ENCODE peak calls at places on chromosomes 16 and 17, in eight cellular contexts. One of them, this sample, is unnamed.

GRCh38 chr16:85613609-85614337 is 651 bp downstream of the GSE1 start:
- DNase-seq in choroid plexus epithelial cell: no peak
- DNase-seq in ovary: peak
- DNase-seq in AG10803: no peak
- DNase-seq in fibroblast of lung: peak
- DNase-seq in psoas muscle: peak
- DNase-seq in uterus: peak
- DNase-seq in dorsolateral prefrontal cortex: no peak
- DNase-seq in this sample: peak

GRCh38 chr17:45841883-45842525 is 2.7 kb upstream of the SPPL2C start:
- DNase-seq in choroid plexus epithelial cell: peak
- DNase-seq in ovary: no peak
- DNase-seq in AG10803: peak
- DNase-seq in fibroblast of lung: peak
- DNase-seq in psoas muscle: no peak
- DNase-seq in uterus: no peak
- DNase-seq in dorsolateral prefrontal cortex: no peak
- DNase-seq in this sample: no peak

GRCh38 chr17:78556812-78557211 is 20.4 kb downstream of the DNAH17 start:
- DNase-seq in choroid plexus epithelial cell: no peak
- DNase-seq in ovary: no peak
- DNase-seq in AG10803: no peak
- DNase-seq in fibroblast of lung: no peak
- DNase-seq in psoas muscle: no peak
- DNase-seq in uterus: no peak
- DNase-seq in dorsolateral prefrontal cortex: no peak
- DNase-seq in this sample: no peak

GRCh38 chr17:49515196-49515770 is 20.2 kb downstream of the NGFR start:
- DNase-seq in choroid plexus epithelial cell: peak
- DNase-seq in ovary: peak
- DNase-seq in AG10803: peak
- DNase-seq in fibroblast of lung: peak
- DNase-seq in psoas muscle: peak
- DNase-seq in uterus: peak
- DNase-seq in dorsolateral prefrontal cortex: peak
- DNase-seq in this sample: peak

GRCh38 chr17:45729284-45729907 is 54.7 kb upstream of the CRHR1 start:
- DNase-seq in choroid plexus epithelial cell: no peak
- DNase-seq in ovary: no peak
- DNase-seq in AG10803: no peak
- DNase-seq in fibroblast of lung: no peak
- DNase-seq in psoas muscle: no peak
- DNase-seq in uterus: no peak
- DNase-seq in dorsolateral prefrontal cortex: no peak
- DNase-seq in this sample: no peak

GRCh38 chr16:80150978-80151705 is 389.7 kb upstream of the DYNLRB2 start:
- DNase-seq in choroid plexus epithelial cell: no peak
- DNase-seq in ovary: no peak
- DNase-seq in AG10803: peak
- DNase-seq in fibroblast of lung: no peak
- DNase-seq in psoas muscle: no peak
- DNase-seq in uterus: no peak
- DNase-seq in dorsolateral prefrontal cortex: no peak
- DNase-seq in this sample: no peak

GRCh38 chr16:57354311-57354710 is 4.3 kb upstream of the CCL22 start:
- DNase-seq in choroid plexus epithelial cell: no peak
- DNase-seq in ovary: no peak
- DNase-seq in AG10803: no peak
- DNase-seq in fibroblast of lung: no peak
- DNase-seq in psoas muscle: no peak
- DNase-seq in uterus: no peak
- DNase-seq in dorsolateral prefrontal cortex: no peak
- DNase-seq in this sample: peak

GRCh38 chr16:85593503-85594195 is 19.5 kb upstream of the GSE1 start:
- DNase-seq in choroid plexus epithelial cell: no peak
- DNase-seq in ovary: no peak
- DNase-seq in AG10803: no peak
- DNase-seq in fibroblast of lung: no peak
- DNase-seq in psoas muscle: no peak
- DNase-seq in uterus: no peak
- DNase-seq in dorsolateral prefrontal cortex: no peak
- DNase-seq in this sample: no peak

GRCh38 chr17:62913971-62914370 is 52.1 kb upstream of the TANC2 start:
- DNase-seq in choroid plexus epithelial cell: no peak
- DNase-seq in ovary: no peak
- DNase-seq in AG10803: no peak
- DNase-seq in fibroblast of lung: no peak
- DNase-seq in psoas muscle: no peak
- DNase-seq in uterus: no peak
- DNase-seq in dorsolateral prefrontal cortex: no peak
- DNase-seq in this sample: no peak

GRCh38 chr17:4516740-4517139 is 18.1 kb downstream of the SPNS2 start:
- DNase-seq in choroid plexus epithelial cell: peak
- DNase-seq in ovary: no peak
- DNase-seq in AG10803: no peak
- DNase-seq in fibroblast of lung: peak
- DNase-seq in psoas muscle: no peak
- DNase-seq in uterus: no peak
- DNase-seq in dorsolateral prefrontal cortex: no peak
- DNase-seq in this sample: no peak

GRCh38 chr17:2924211-2924610 is 128.0 kb downstream of the RAP1GAP2 start:
- DNase-seq in choroid plexus epithelial cell: peak
- DNase-seq in ovary: no peak
- DNase-seq in AG10803: no peak
- DNase-seq in fibroblast of lung: peak
- DNase-seq in psoas muscle: no peak
- DNase-seq in uterus: no peak
- DNase-seq in dorsolateral prefrontal cortex: no peak
- DNase-seq in this sample: peak

GRCh38 chr17:75135452-75135851 is 3.9 kb upstream of the NT5C start:
- DNase-seq in choroid plexus epithelial cell: no peak
- DNase-seq in ovary: no peak
- DNase-seq in AG10803: no peak
- DNase-seq in fibroblast of lung: no peak
- DNase-seq in psoas muscle: no peak
- DNase-seq in uterus: no peak
- DNase-seq in dorsolateral prefrontal cortex: no peak
- DNase-seq in this sample: no peak

GRCh38 chr16:19776147-19776546 is 58.1 kb downstream of the IQCK start:
- DNase-seq in choroid plexus epithelial cell: no peak
- DNase-seq in ovary: no peak
- DNase-seq in AG10803: no peak
- DNase-seq in fibroblast of lung: no peak
- DNase-seq in psoas muscle: no peak
- DNase-seq in uterus: no peak
- DNase-seq in dorsolateral prefrontal cortex: no peak
- DNase-seq in this sample: no peak

GRCh38 chr17:21233581-21234337 is 19.5 kb downstream of the NATD1 start:
- DNase-seq in choroid plexus epithelial cell: no peak
- DNase-seq in ovary: no peak
- DNase-seq in AG10803: no peak
- DNase-seq in fibroblast of lung: no peak
- DNase-seq in psoas muscle: no peak
- DNase-seq in uterus: no peak
- DNase-seq in dorsolateral prefrontal cortex: no peak
- DNase-seq in this sample: no peak

GRCh38 chr17:37706446-37706845 is 38.4 kb downstream of the HNF1B start:
- DNase-seq in choroid plexus epithelial cell: peak
- DNase-seq in ovary: no peak
- DNase-seq in AG10803: peak
- DNase-seq in fibroblast of lung: no peak
- DNase-seq in psoas muscle: no peak
- DNase-seq in uterus: no peak
- DNase-seq in dorsolateral prefrontal cortex: no peak
- DNase-seq in this sample: no peak

GRCh38 chr16:138049-138417 is 440 bp downstream of the NPRL3 start:
- DNase-seq in choroid plexus epithelial cell: peak
- DNase-seq in ovary: peak
- DNase-seq in AG10803: peak
- DNase-seq in fibroblast of lung: no peak
- DNase-seq in psoas muscle: peak
- DNase-seq in uterus: peak
- DNase-seq in dorsolateral prefrontal cortex: no peak
- DNase-seq in this sample: peak

GRCh38 chr16:24838554-24839266 is 7.1 kb upstream of the SLC5A11 start:
- DNase-seq in choroid plexus epithelial cell: peak
- DNase-seq in ovary: no peak
- DNase-seq in AG10803: peak
- DNase-seq in fibroblast of lung: peak
- DNase-seq in psoas muscle: no peak
- DNase-seq in uterus: no peak
- DNase-seq in dorsolateral prefrontal cortex: peak
- DNase-seq in this sample: peak

GRCh38 chr17:76370261-76370993 is 14.0 kb upstream of the SPHK1 start:
- DNase-seq in choroid plexus epithelial cell: peak
- DNase-seq in ovary: peak
- DNase-seq in AG10803: peak
- DNase-seq in fibroblast of lung: peak
- DNase-seq in psoas muscle: peak
- DNase-seq in uterus: peak
- DNase-seq in dorsolateral prefrontal cortex: no peak
- DNase-seq in this sample: peak

GRCh38 chr17:31404028-31404949 is 12.8 kb downstream of the RAB11FIP4 start:
- DNase-seq in choroid plexus epithelial cell: no peak
- DNase-seq in ovary: no peak
- DNase-seq in AG10803: no peak
- DNase-seq in fibroblast of lung: no peak
- DNase-seq in psoas muscle: no peak
- DNase-seq in uterus: no peak
- DNase-seq in dorsolateral prefrontal cortex: no peak
- DNase-seq in this sample: no peak

GRCh38 chr17:76772842-76773521 is 35.1 kb downstream of the MFSD11 start:
- DNase-seq in choroid plexus epithelial cell: peak
- DNase-seq in ovary: no peak
- DNase-seq in AG10803: peak
- DNase-seq in fibroblast of lung: peak
- DNase-seq in psoas muscle: no peak
- DNase-seq in uterus: peak
- DNase-seq in dorsolateral prefrontal cortex: no peak
- DNase-seq in this sample: peak

GRCh38 chr17:76740329-76741118 is 2.6 kb downstream of the MFSD11 start:
- DNase-seq in choroid plexus epithelial cell: peak
- DNase-seq in ovary: no peak
- DNase-seq in AG10803: no peak
- DNase-seq in fibroblast of lung: peak
- DNase-seq in psoas muscle: no peak
- DNase-seq in uterus: no peak
- DNase-seq in dorsolateral prefrontal cortex: no peak
- DNase-seq in this sample: peak

GRCh38 chr16:87288753-87289362 is 28.3 kb downstream of the C16orf95 start:
- DNase-seq in choroid plexus epithelial cell: peak
- DNase-seq in ovary: no peak
- DNase-seq in AG10803: peak
- DNase-seq in fibroblast of lung: peak
- DNase-seq in psoas muscle: no peak
- DNase-seq in uterus: no peak
- DNase-seq in dorsolateral prefrontal cortex: no peak
- DNase-seq in this sample: no peak
- H3K4me3 ChIP-seq in choroid plexus epithelial cell: no peak
- H3K4me3 ChIP-seq in ovary: no peak
- H3K4me3 ChIP-seq in AG10803: no peak
- H3K4me3 ChIP-seq in fibroblast of lung: no peak
- H3K4me3 ChIP-seq in psoas muscle: no peak
- H3K4me3 ChIP-seq in uterus: no peak
- H3K4me3 ChIP-seq in dorsolateral prefrontal cortex: no peak
- H3K4me3 ChIP-seq in this sample: no peak

GRCh38 chr16:88966986-88967799 is 9.8 kb downstream of the CBFA2T3 start:
- DNase-seq in choroid plexus epithelial cell: no peak
- DNase-seq in ovary: no peak
- DNase-seq in AG10803: no peak
- DNase-seq in fibroblast of lung: no peak
- DNase-seq in psoas muscle: peak
- DNase-seq in uterus: no peak
- DNase-seq in dorsolateral prefrontal cortex: no peak
- DNase-seq in this sample: no peak
- H3K4me3 ChIP-seq in choroid plexus epithelial cell: no peak
- H3K4me3 ChIP-seq in ovary: no peak
- H3K4me3 ChIP-seq in AG10803: no peak
- H3K4me3 ChIP-seq in fibroblast of lung: no peak
- H3K4me3 ChIP-seq in psoas muscle: no peak
- H3K4me3 ChIP-seq in uterus: no peak
- H3K4me3 ChIP-seq in dorsolateral prefrontal cortex: no peak
- H3K4me3 ChIP-seq in this sample: no peak

DNA sequence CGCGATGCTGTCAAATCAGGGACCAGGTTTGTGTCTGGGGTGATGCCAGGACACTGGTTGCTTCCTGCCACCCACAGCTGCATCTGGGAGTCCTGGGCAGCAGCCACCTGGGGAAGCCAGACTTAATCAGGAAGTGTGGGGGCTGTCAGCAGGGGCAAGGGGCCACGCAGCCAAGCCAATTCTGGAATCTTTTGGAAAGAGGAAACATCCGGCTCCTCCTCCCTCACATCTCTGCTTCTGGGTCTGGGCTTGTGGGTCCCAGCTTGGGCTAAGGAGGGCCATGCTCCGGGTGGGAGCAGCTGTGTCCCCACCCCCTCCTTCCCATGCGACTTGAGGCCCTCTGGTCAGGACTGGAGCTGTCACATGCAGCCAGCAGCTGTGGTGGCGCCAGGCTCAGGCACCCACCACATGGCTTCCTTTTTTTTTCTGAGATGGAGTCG is 37.0 kb upstream of the CCDC182 start:
- DNase-seq in choroid plexus epithelial cell: no peak
- DNase-seq in ovary: no peak
- DNase-seq in AG10803: no peak
- DNase-seq in fibroblast of lung: no peak
- DNase-seq in psoas muscle: no peak
- DNase-seq in uterus: no peak
- DNase-seq in dorsolateral prefrontal cortex: no peak
- DNase-seq in this sample: no peak
- H3K4me3 ChIP-seq in choroid plexus epithelial cell: no peak
- H3K4me3 ChIP-seq in ovary: no peak
- H3K4me3 ChIP-seq in AG10803: no peak
- H3K4me3 ChIP-seq in fibroblast of lung: no peak
- H3K4me3 ChIP-seq in psoas muscle: peak
- H3K4me3 ChIP-seq in uterus: no peak
- H3K4me3 ChIP-seq in dorsolateral prefrontal cortex: no peak
- H3K4me3 ChIP-seq in this sample: no peak

DNA sequence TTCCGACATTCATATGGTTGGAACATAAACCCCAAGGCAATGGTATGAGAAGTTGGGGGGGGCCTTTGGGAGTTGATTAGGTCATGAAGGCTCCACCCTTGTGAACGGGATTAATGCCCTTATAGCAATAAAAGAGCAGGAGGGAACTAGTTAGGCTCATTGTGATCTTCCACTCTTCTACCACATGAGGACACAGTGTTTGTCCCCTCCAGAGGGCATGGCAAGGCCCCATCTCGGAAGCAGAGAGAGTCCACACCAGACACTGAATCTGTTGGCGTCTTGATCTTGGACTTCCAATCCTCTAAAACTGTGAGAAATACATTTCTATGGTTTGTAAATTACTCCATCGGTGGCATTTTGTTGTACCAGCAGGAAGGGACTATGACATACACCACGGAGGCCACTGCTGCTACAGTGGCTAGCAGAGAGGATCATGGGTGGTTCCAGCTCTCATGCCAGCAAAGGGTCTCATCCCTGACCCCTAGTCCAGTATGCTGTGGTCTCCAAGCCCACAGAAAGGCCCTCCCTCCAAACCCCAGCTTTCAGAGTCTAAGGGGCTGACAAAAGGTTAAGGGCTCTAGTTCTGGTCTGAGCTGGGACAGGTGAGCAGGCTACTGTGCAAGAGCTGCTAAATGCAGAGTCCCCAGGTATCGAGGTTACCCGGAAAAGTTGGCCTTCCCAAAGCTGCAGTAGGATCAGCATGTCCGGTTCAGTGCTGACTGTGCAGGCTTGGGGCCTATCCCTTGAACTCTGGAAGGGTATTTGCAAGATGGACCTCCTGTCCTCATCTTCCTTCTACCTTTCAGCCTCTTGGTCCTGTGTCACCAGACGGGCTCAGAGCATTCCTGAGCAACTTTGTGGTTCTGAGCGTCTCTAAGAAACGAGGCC is 12.2 kb downstream of the CCR7 start:
- DNase-seq in choroid plexus epithelial cell: no peak
- DNase-seq in ovary: peak
- DNase-seq in AG10803: no peak
- DNase-seq in fibroblast of lung: no peak
- DNase-seq in psoas muscle: peak
- DNase-seq in uterus: peak
- DNase-seq in dorsolateral prefrontal cortex: peak
- DNase-seq in this sample: no peak
- H3K4me3 ChIP-seq in choroid plexus epithelial cell: no peak
- H3K4me3 ChIP-seq in ovary: no peak
- H3K4me3 ChIP-seq in AG10803: no peak
- H3K4me3 ChIP-seq in fibroblast of lung: no peak
- H3K4me3 ChIP-seq in psoas muscle: no peak
- H3K4me3 ChIP-seq in uterus: no peak
- H3K4me3 ChIP-seq in dorsolateral prefrontal cortex: no peak
- H3K4me3 ChIP-seq in this sample: no peak